ENCODE peak calls at places on chromosomes 5 and 9, in ten cellular contexts. T is germinal center, U is Right ventricle myocardium inferior, D is ELF-1, Z is T-helper 2 cell, V is amygdala, R is left cardiac atrium, K is body of pancreas, S is colonic mucosa, F is DMS79 treated with DMSO at 0.1 percent for 48 hours. X is an unnamed sample.

GRCh38 chr5:18329346-18329745 is 695.1 kb downstream of the TAF11L14 start:
- DNase-seq in S (no peak), F (no peak), D (no peak), U (no peak), R (no peak), K (no peak), Z (no peak), T (no peak), V (no peak), X (no peak)

GRCh38 chr5:36152324-36153298 is 700 bp downstream of the SKP2 start:
- DNase-seq in Z (no peak), U (peak; percentile 35), K (no peak), V (no peak), F (no peak), R (no peak), S (peak; percentile 23), D (peak; percentile 37), T (peak; percentile 27), X (no peak)

GRCh38 chr9:17216011-17216410 is 81.2 kb downstream of the CNTLN start:
- DNase-seq in U (no peak), D (no peak), S (no peak), K (no peak), F (no peak), T (no peak), Z (no peak), V (no peak), R (no peak), X (no peak)

GRCh38 chr5:20556364-20556763 is 568.4 kb upstream of the CDH18 start:
- DNase-seq in Z (no peak), F (no peak), R (no peak), U (no peak), K (no peak), V (no peak), D (no peak), S (no peak), T (no peak), X (no peak)

GRCh38 chr5:23994581-23995370 is 487.4 kb downstream of the PRDM9 start:
- DNase-seq in Z (no peak), R (no peak), D (no peak), F (no peak), U (no peak), S (no peak), T (no peak), K (no peak), V (no peak), X (no peak)

GRCh38 chr9:108612510-108612909 is 243.3 kb downstream of the ACTL7B start:
- DNase-seq in T (no peak), F (no peak), V (no peak), S (no peak), U (no peak), R (no peak), D (no peak), Z (no peak), K (no peak), X (no peak)

GRCh38 chr9:127980056-127980705 is 608 bp downstream of the EEIG1 start:
- DNase-seq in R (peak; percentile 60), K (peak; percentile 83), V (no peak), Z (no peak), U (no peak), D (peak; percentile 69), T (no peak), S (peak; percentile 72), F (no peak), X (peak; percentile 41)

GRCh38 chr9:124291801-124292396 is 34.1 kb downstream of the NEK6 start:
- DNase-seq in D (no peak), F (no peak), K (no peak), U (no peak), R (no peak), S (no peak), Z (peak; percentile 24), V (no peak), T (peak; percentile 66), X (no peak)

GRCh38 chr5:68114641-68115040 is 100.9 kb upstream of the PIK3R1 start:
- DNase-seq in R (no peak), T (no peak), F (no peak), D (no peak), U (no peak), K (no peak), V (no peak), S (no peak), Z (no peak), X (no peak)

GRCh38 chr5:90233496-90233895 is 176.1 kb downstream of the CETN3 start:
- DNase-seq in V (no peak), R (no peak), F (no peak), T (no peak), Z (no peak), U (no peak), K (no peak), D (no peak), S (no peak), X (no peak)

GRCh38 chr5:16736158-16736994 is 119.6 kb upstream of the RETREG1 start:
- DNase-seq in U (no peak), T (no peak), Z (no peak), V (peak; percentile 34), F (peak; percentile 90), R (peak; percentile 38), K (peak; percentile 80), S (peak; percentile 82), D (peak; percentile 84), X (peak; percentile 78)

GRCh38 chr5:102583663-102584062 is 84.9 kb upstream of the SLCO6A1 start:
- DNase-seq in V (no peak), F (peak; percentile 29), Z (no peak), U (no peak), S (no peak), D (no peak), K (no peak), R (no peak), T (peak; percentile 7), X (no peak)

GRCh38 chr9:22044583-22044982 is 35.5 kb upstream of the CDKN2B start:
- DNase-seq in V (no peak), F (no peak), S (no peak), K (no peak), Z (no peak), T (no peak), R (no peak), U (no peak), D (no peak), X (no peak)

GRCh38 chr5:123350744-123351143 is 72.5 kb downstream of the CEP120 start:
- DNase-seq in S (no peak), F (no peak), T (no peak), U (no peak), K (no peak), V (no peak), R (no peak), D (no peak), Z (no peak), X (no peak)

GRCh38 chr9:134922066-134922931 is 4.6 kb upstream of the FCN1 start:
- DNase-seq in K (no peak), S (no peak), U (peak; percentile 85), T (no peak), V (no peak), R (peak; percentile 50), Z (no peak), F (no peak), D (no peak), X (peak; percentile 23)

GRCh38 chr5:56172225-56172624 is 60.9 kb downstream of the ANKRD55 start:
- DNase-seq in F (no peak), T (no peak), V (no peak), R (no peak), S (no peak), D (no peak), U (no peak), Z (no peak), K (no peak), X (no peak)

GRCh38 chr5:944992-945685 is 52.5 kb downstream of the TRIP13 start:
- DNase-seq in K (no peak), T (no peak), Z (no peak), U (no peak), V (no peak), D (no peak), S (no peak), F (no peak), R (no peak), X (no peak)

GRCh38 chr9:93463638-93464248 is 10.4 kb upstream of the FAM120AOS start:
- DNase-seq in U (no peak), T (no peak), F (no peak), K (no peak), D (no peak), Z (no peak), V (no peak), R (no peak), S (no peak), X (no peak)

GRCh38 chr9:13330396-13331004 is 51.0 kb upstream of the MPDZ start:
- DNase-seq in D (peak; percentile 13), U (peak; percentile 72), K (peak; percentile 17), V (no peak), Z (no peak), F (no peak), R (peak; percentile 82), T (no peak), S (no peak), X (no peak)